ENCODE peak calls at places on chromosome 15, in ten cellular contexts. R is iris pigment epithelial cell, U is T-helper 9 cell, X is ELR, K is cardiac muscle cell, Z is NCI-H345, D is GM19239, B is tibial artery, Y is fibroblast of the conjunctiva, F is GDM1. O is an unnamed sample.

GRCh38 chr15:75229191-75230015 is 27.7 kb downstream of the C15orf39 start:
- DNase-seq in R (no peak), U (no peak), X (peak; percentile 37), K (peak; percentile 31), Z (no peak), D (no peak), B (no peak), Y (no peak), F (no peak), O (no peak)

GRCh38 chr15:40345867-40346578 is 4.8 kb upstream of the PHGR1 start:
- DNase-seq in R (no peak), U (no peak), X (no peak), K (no peak), Z (no peak), D (no peak), B (no peak), Y (no peak), F (no peak), O (no peak)

GRCh38 chr15:20106026-20106425 is 435.6 kb downstream of the GOLGA6L6 start:
- DNase-seq in R (no peak), U (no peak), X (no peak), K (no peak), Z (no peak), D (no peak), B (no peak), Y (no peak), F (no peak), O (no peak)

GRCh38 chr15:61921093-61921492 is 139.2 kb downstream of the VPS13C start:
- DNase-seq in R (peak; percentile 18), U (no peak), X (peak; percentile 24), K (peak; percentile 10), Z (no peak), D (no peak), B (no peak), Y (no peak), F (no peak), O (no peak)

GRCh38 chr15:87145686-87146085 is 1066.0 kb downstream of the AGBL1 start:
- DNase-seq in R (no peak), U (no peak), X (peak; percentile 32), K (no peak), Z (no peak), D (no peak), B (no peak), Y (no peak), F (no peak), O (no peak)

GRCh38 chr15:92733934-92734521 is 78.5 kb upstream of the FAM174B start:
- DNase-seq in R (peak; percentile 41), U (no peak), X (no peak), K (peak; percentile 71), Z (no peak), D (no peak), B (no peak), Y (no peak), F (no peak), O (peak; percentile 31)

GRCh38 chr15:91047545-91048199 is 25.3 kb upstream of the VPS33B start:
- DNase-seq in R (peak; percentile 12), U (no peak), X (peak; percentile 6), K (peak; percentile 12), Z (no peak), D (no peak), B (no peak), Y (no peak), F (peak; percentile 36), O (no peak)

GRCh38 chr15:77855871-77856270 is 221.6 kb downstream of the TBC1D2B start:
- DNase-seq in R (no peak), U (no peak), X (no peak), K (no peak), Z (no peak), D (no peak), B (no peak), Y (no peak), F (no peak), O (no peak)

GRCh38 chr15:44435893-44436667 is 8.7 kb downstream of the CTDSPL2 start:
- DNase-seq in R (peak; percentile 30), U (no peak), X (peak; percentile 63), K (no peak), Z (no peak), D (no peak), B (no peak), Y (no peak), F (no peak), O (no peak)

GRCh38 chr15:88872706-88873105 is 22.6 kb downstream of the HAPLN3 start:
- DNase-seq in R (no peak), U (no peak), X (no peak), K (no peak), Z (no peak), D (no peak), B (no peak), Y (no peak), F (no peak), O (no peak)

GRCh38 chr15:55742498-55742926 is 440 bp downstream of the PRTG start:
- DNase-seq in R (peak; percentile 32), U (no peak), X (no peak), K (peak; percentile 44), Z (peak; percentile 32), D (no peak), B (no peak), Y (no peak), F (peak; percentile 13), O (no peak)

GRCh38 chr15:87508086-87508485 is 748.5 kb downstream of the NTRK3 start:
- DNase-seq in R (no peak), U (no peak), X (no peak), K (no peak), Z (no peak), D (no peak), B (no peak), Y (no peak), F (no peak), O (no peak)

GRCh38 chr15:94404733-94405283 is 173.4 kb downstream of the MCTP2 start:
- DNase-seq in R (no peak), U (no peak), X (no peak), K (no peak), Z (peak; percentile 6), D (no peak), B (no peak), Y (no peak), F (no peak), O (no peak)

GRCh38 chr15:72749700-72750099 is 33.9 kb downstream of the ADPGK start:
- DNase-seq in R (no peak), U (no peak), X (no peak), K (no peak), Z (no peak), D (no peak), B (no peak), Y (no peak), F (no peak), O (no peak)

GRCh38 chr15:73555080-73555479 is 78.1 kb downstream of the NPTN start:
- DNase-seq in R (no peak), U (no peak), X (no peak), K (no peak), Z (no peak), D (no peak), B (no peak), Y (no peak), F (no peak), O (no peak)

GRCh38 chr15:79219393-79220056 is 63.0 kb upstream of the ANKRD34C start:
- DNase-seq in R (no peak), U (no peak), X (no peak), K (no peak), Z (no peak), D (no peak), B (no peak), Y (no peak), F (no peak), O (no peak)

GRCh38 chr15:63052961-63053698 is 10.6 kb downstream of the TPM1 start:
- DNase-seq in R (peak; percentile 25), U (no peak), X (peak; percentile 66), K (peak; percentile 42), Z (no peak), D (no peak), B (peak; percentile 84), Y (peak; percentile 44), F (no peak), O (no peak)

GRCh38 chr15:92772061-92772460 is 116.5 kb upstream of the FAM174B start:
- DNase-seq in R (no peak), U (no peak), X (no peak), K (no peak), Z (no peak), D (no peak), B (no peak), Y (no peak), F (no peak), O (no peak)

GRCh38 chr15:95996494-95996893 is 334.0 kb upstream of the NR2F2 start:
- DNase-seq in R (no peak), U (no peak), X (peak; percentile 4), K (no peak), Z (no peak), D (no peak), B (no peak), Y (no peak), F (no peak), O (no peak)

GRCh38 chr15:68364028-68364659 is 67.8 kb downstream of the ITGA11 start:
- DNase-seq in R (peak; percentile 47), U (no peak), X (no peak), K (peak; percentile 71), Z (no peak), D (no peak), B (peak; percentile 53), Y (no peak), F (no peak), O (no peak)

GRCh38 chr15:77060560-77060959 is 10.3 kb downstream of the TSPAN3 start:
- DNase-seq in R (peak; percentile 65), U (no peak), X (no peak), K (peak; percentile 61), Z (no peak), D (no peak), B (no peak), Y (peak; percentile 60), F (no peak), O (no peak)

GRCh38 chr15:60255390-60255789 is 142.4 kb downstream of the ANXA2 start:
- DNase-seq in R (peak; percentile 60), U (no peak), X (peak; percentile 42), K (no peak), Z (peak; percentile 5), D (no peak), B (no peak), Y (no peak), F (no peak), O (no peak)

GRCh38 chr15:41876007-41876406 is 17.8 kb downstream of the SPTBN5 start:
- DNase-seq in R (no peak), U (no peak), X (no peak), K (no peak), Z (no peak), D (no peak), B (no peak), Y (no peak), F (no peak), O (no peak)

GRCh38 chr15:52103217-52104207 is 9.1 kb downstream of the BCL2L10 start:
- DNase-seq in R (peak; percentile 97), U (no peak), X (peak; percentile 96), K (peak; percentile 92), Z (no peak), D (no peak), B (peak; percentile 89), Y (peak; percentile 89), F (no peak), O (no peak)

GRCh38 chr15:99537344-99537743 is 28.4 kb upstream of the MEF2A start:
- DNase-seq in R (no peak), U (no peak), X (no peak), K (peak; percentile 25), Z (no peak), D (no peak), B (no peak), Y (no peak), F (no peak), O (no peak)

GRCh38 chr15:97425596-97425995 is 534.9 kb upstream of the ARRDC4 start:
- DNase-seq in R (no peak), U (no peak), X (no peak), K (no peak), Z (no peak), D (no peak), B (no peak), Y (no peak), F (no peak), O (peak; percentile 32)

GRCh38 chr15:25844981-25845680 is 18.0 kb downstream of the ATP10A start:
- DNase-seq in R (no peak), U (no peak), X (no peak), K (no peak), Z (no peak), D (no peak), B (no peak), Y (no peak), F (no peak), O (no peak)

GRCh38 chr15:40941528-40942336 is 11.5 kb upstream of the CHAC1 start:
- DNase-seq in R (peak; percentile 75), U (peak; percentile 57), X (peak; percentile 88), K (peak; percentile 84), Z (peak; percentile 59), D (peak; percentile 85), B (peak; percentile 73), Y (peak; percentile 28), F (peak; percentile 71), O (peak; percentile 46)

O was measured in NCI-H748 treated with DMSO at 0.1 percent for 48 hours.